ENCODE peak calls at places on chromosomes 2 and 18, in five cellular contexts. N is sigmoid colon, E is K562, S is heart right ventricle, Y is HCT116. J is an unnamed sample.

GRCh38 chr2:627340-627709 is 49.9 kb downstream of the TMEM18 start:
- DNase-seq in N (no peak), E (no peak), S (no peak), Y (no peak), J (no peak)

GRCh38 chr2:138922973-138923563 is 142.9 kb upstream of the NXPH2 start:
- DNase-seq in N (no peak), E (peak; percentile 4), S (no peak), Y (peak; percentile 22), J (no peak)

GRCh38 chr18:45342653-45343052 is 272.6 kb upstream of the SLC14A2 start:
- DNase-seq in N (no peak), E (no peak), S (no peak), Y (no peak), J (no peak)

GRCh38 chr18:79199691-79200374 is 130.6 kb downstream of the ATP9B start:
- DNase-seq in N (no peak), E (no peak), S (no peak), Y (no peak), J (no peak)

GRCh38 chr2:182018218-182018617 is 32.6 kb downstream of the PPP1R1C start:
- DNase-seq in N (no peak), E (no peak), S (no peak), Y (no peak), J (no peak)

GRCh38 chr18:10037181-10037580 is 123.4 kb downstream of the VAPA start:
- DNase-seq in N (no peak), E (no peak), S (no peak), Y (no peak), J (peak; percentile 50)

GRCh38 chr2:232588680-232589585 is 38.4 kb downstream of the EIF4E2 start:
- DNase-seq in N (peak; percentile 80), E (peak; percentile 5), S (no peak), Y (no peak), J (no peak)

GRCh38 chr2:161991991-161992390 is 82.0 kb downstream of the DPP4 start:
- DNase-seq in N (no peak), E (no peak), S (no peak), Y (no peak), J (no peak)

GRCh38 chr2:99404039-99404799 is 67.0 kb downstream of the EIF5B start:
- DNase-seq in N (no peak), E (no peak), S (no peak), Y (no peak), J (no peak)

GRCh38 chr2:147045113-147045512 is 799.7 kb upstream of the ACVR2A start:
- DNase-seq in N (no peak), E (peak; percentile 10), S (no peak), Y (peak; percentile 26), J (no peak)

GRCh38 chr2:189862751-189863150 is 78.5 kb downstream of the PMS1 start:
- DNase-seq in N (no peak), E (no peak), S (no peak), Y (no peak), J (no peak)
- H3K4me1 ChIP-seq in N (no peaks in the 10 kb centered on the region), E (no peaks in the 10 kb centered on the region), S (no peaks in the 10 kb centered on the region), Y (no peaks in the 10 kb centered on the region), J (no peaks in the 10 kb centered on the region)

GRCh38 chr18:62400916-62401315 is 75.8 kb downstream of the TNFRSF11A start:
- DNase-seq in N (no peak), E (no peak), S (no peak), Y (no peak), J (peak; percentile 11)

GRCh38 chr18:62399306-62399705 is 74.2 kb downstream of the TNFRSF11A start:
- DNase-seq in N (no peak), E (no peak), S (no peak), Y (no peak), J (no peak)

GRCh38 chr18:62398291-62398690 is 73.2 kb downstream of the TNFRSF11A start:
- DNase-seq in N (no peak), E (no peak), S (no peak), Y (no peak), J (peak; percentile 39)

GRCh38 chr18:62402342-62402948 is 77.3 kb downstream of the TNFRSF11A start:
- DNase-seq in N (no peak), E (peak; percentile 20), S (no peak), Y (no peak), J (peak; percentile 40)

DNA sequence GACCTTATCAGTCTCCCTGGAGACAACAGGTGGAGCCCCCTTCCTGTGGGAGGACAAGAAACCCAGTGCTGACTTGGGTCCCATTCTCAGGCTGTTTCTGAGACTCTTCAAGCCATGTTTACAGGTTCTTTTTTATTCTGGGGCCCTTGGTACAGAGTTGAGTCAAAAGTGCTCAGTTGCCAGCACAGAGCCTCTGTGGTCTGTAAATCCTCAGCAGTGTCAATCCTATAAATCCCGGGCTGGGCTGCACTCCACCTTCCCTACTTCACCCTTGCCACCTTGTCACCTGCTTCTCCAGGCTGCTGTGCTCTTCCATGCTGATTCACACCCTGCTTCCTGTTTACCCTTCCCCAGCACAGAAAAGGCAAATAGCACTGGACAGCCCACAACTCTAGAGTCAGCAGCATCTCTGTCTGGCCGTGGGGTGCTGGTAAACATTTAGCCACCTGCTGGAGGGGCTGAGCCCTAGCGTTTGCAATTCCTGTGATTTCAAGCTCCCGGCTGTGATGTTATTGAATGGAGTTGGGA is 74.7 kb downstream of the TNFRSF11A start:
- DNase-seq in N (no peak), E (no peak), S (no peak), Y (no peak), J (no peak)
- TF ChIP-seq CTCF in N (no peak), E (peak; percentile 23), S (no peak), Y (peak; percentile 69), J (no peak)

GRCh38 chr2:61470122-61470951 is 550 bp downstream of the USP34 start:
- DNase-seq in N (peak; percentile 94), E (peak; percentile 92), S (peak; percentile 90), Y (peak; percentile 48), J (peak; percentile 50)
- H3K4me1 ChIP-seq in N (peaks cover 30% of the 10 kb centered on the region), E (peaks cover 16% of the 10 kb centered on the region), S (peaks cover 48% of the 10 kb centered on the region), Y (peaks cover 14% of the 10 kb centered on the region), J (peaks cover 9% of the 10 kb centered on the region)

DNA sequence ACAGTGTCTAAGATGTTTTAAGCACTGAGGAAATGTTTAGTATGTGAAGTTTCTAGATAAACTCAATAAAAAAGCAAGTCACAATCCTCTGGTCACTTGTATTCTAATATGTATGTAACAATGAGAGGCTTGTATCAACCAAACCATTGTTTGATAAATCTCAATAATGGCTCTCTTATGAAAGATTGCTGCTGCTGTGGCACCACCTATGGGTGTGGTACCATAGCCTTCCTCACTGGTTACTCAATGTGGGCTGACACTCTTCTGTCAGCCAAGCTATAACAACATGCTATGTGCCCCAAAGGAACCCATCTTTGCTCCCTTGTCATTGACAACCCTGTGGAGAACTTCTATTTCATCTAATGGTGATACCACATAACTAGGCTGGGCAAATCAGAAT is 12.6 kb upstream of the RAB1A start:
- DNase-seq in N (no peak), E (no peak), S (no peak), Y (no peak), J (no peak)
- TF ChIP-seq CTCF in N (no peak), E (peak; percentile 43), S (peak; percentile 32), Y (peak; percentile 49), J (no peak)

GRCh38 chr2:42922790-42923631 is 130.6 kb upstream of the HAAO start:
- DNase-seq in N (peak; percentile 82), E (no peak), S (no peak), Y (no peak), J (no peak)

GRCh38 chr2:42923632-42924425 is 131.4 kb upstream of the HAAO start:
- DNase-seq in N (no peak), E (peak; percentile 31), S (no peak), Y (no peak), J (no peak)

GRCh38 chr2:42925742-42926437 is 133.5 kb upstream of the HAAO start:
- DNase-seq in N (no peak), E (no peak), S (peak; percentile 48), Y (no peak), J (no peak)

GRCh38 chr2:42922293-42922692 is 129.9 kb upstream of the HAAO start:
- DNase-seq in N (peak; percentile 57), E (no peak), S (no peak), Y (no peak), J (no peak)

DNA sequence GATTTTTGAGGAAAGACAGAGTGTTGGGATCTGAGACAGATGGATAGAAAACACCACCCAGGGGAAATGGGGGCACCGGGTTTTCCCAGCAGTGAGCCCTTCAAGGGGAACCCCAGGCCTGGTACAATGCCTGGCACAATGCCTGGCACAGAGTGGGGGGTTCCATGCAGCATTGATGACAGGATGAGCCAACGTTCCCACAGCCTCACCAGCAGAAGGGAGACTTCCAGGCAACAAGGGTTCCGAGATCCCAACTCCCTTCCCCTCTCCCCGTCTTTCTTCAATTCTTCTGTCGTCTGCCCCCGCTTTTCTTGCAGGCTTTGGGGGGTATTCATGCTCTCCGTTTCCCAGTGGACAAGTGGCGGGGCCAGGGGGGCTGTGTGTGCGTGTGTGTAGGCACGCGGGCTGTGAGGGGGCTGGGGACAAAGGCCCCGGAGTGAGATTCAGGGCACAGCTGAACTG is 132.1 kb upstream of the HAAO start:
- DNase-seq in N (no peak), E (no peak), S (no peak), Y (no peak), J (no peak)
- H3K4me1 ChIP-seq in N (peaks cover 81% of the 10 kb centered on the region), E (peaks cover 76% of the 10 kb centered on the region), S (peaks cover 88% of the 10 kb centered on the region), Y (peaks cover 4% of the 10 kb centered on the region), J (peaks cover 92% of the 10 kb centered on the region)

GRCh38 chr2:121010998-121011397 is 274.0 kb downstream of the TFCP2L1 start:
- DNase-seq in N (no peak), E (no peak), S (no peak), Y (no peak), J (no peak)

GRCh38 chr2:121007490-121007853 is 271.8 kb downstream of the GLI2 start:
- DNase-seq in N (no peak), E (no peak), S (no peak), Y (no peak), J (no peak)

GRCh38 chr2:121006783-121007489 is 271.3 kb downstream of the GLI2 start:
- DNase-seq in N (no peak), E (no peak), S (no peak), Y (no peak), J (no peak)

GRCh38 chr2:121005512-121005911 is 269.8 kb downstream of the GLI2 start:
- DNase-seq in N (no peak), E (no peak), S (no peak), Y (no peak), J (no peak)

GRCh38 chr2:121008978-121009377 is 273.3 kb downstream of the GLI2 start:
- DNase-seq in N (no peak), E (peak; percentile 22), S (no peak), Y (peak; percentile 3), J (no peak)
- TF ChIP-seq CTCF in N (no peak), E (no peak), S (no peak), Y (peak; percentile 38), J (no peak)